ENCODE peak calls at places on chromosomes 12 and 14, in seven cellular contexts. U is stomach; N is HCT116; M is cardiac muscle cell; D is kidney; C is CD8-positive, alpha-beta T cell; A is MM.1S. Q is an unnamed sample.

GRCh38 chr14:36664322-36665193 is 2.9 kb downstream of the PAX9 start:
- DNase-seq in A (no peak), U (no peak), M (no peak), C (no peak), N (no peak), D (no peak), Q (no peak)

GRCh38 chr14:95523051-95523817 is 6.8 kb upstream of the SYNE3 start:
- DNase-seq in M (peak), N (no peak), C (peak), U (no peak), D (no peak), A (no peak), Q (no peak)

GRCh38 chr12:115088995-115089841 is 405.2 kb upstream of the TBX3 start:
- DNase-seq in M (no peak), A (no peak), C (no peak), U (no peak), N (no peak), D (no peak), Q (no peak)

GRCh38 chr14:33943484-33943883 is 7.4 kb downstream of the EGLN3 start:
- DNase-seq in N (no peak), M (no peak), A (no peak), C (no peak), U (peak), D (no peak), Q (peak)

GRCh38 chr12:122841544-122842321 is 6.5 kb downstream of the HIP1R start:
- DNase-seq in D (peak), A (no peak), N (peak), C (no peak), U (peak), M (no peak), Q (peak)

GRCh38 chr12:51326762-51327439 is 2.9 kb upstream of the BIN2 start:
- DNase-seq in N (no peak), C (no peak), U (no peak), M (peak), A (peak), D (no peak), Q (peak)

GRCh38 chr12:111251099-111251498 is 117.8 kb downstream of the PHETA1 start:
- DNase-seq in N (no peak), C (no peak), M (no peak), A (no peak), U (no peak), D (no peak), Q (no peak)

GRCh38 chr12:19440019-19440858 is 947 bp downstream of the AEBP2 start:
- DNase-seq in M (peak), U (peak), D (peak), A (peak), C (peak), N (peak), Q (peak)

GRCh38 chr14:101563654-101564443 is 2.6 kb downstream of the DIO3 start:
- DNase-seq in A (no peak), M (no peak), C (no peak), U (no peak), N (no peak), D (peak), Q (no peak)

GRCh38 chr14:77111021-77111420 is 13.0 kb downstream of the CIPC start:
- DNase-seq in N (no peak), D (no peak), M (peak), C (no peak), A (no peak), U (peak), Q (no peak)

GRCh38 chr12:12282761-12283160 is 15.9 kb upstream of the LRP6 start:
- DNase-seq in U (no peak), C (no peak), M (peak), N (no peak), A (no peak), D (no peak), Q (no peak)

GRCh38 chr12:76670776-76671175 is 93.1 kb upstream of the ZDHHC17 start:
- DNase-seq in D (no peak), U (no peak), N (no peak), M (no peak), C (no peak), A (no peak), Q (no peak)

GRCh38 chr12:67048371-67048770 is 220.8 kb upstream of the CAND1 start:
- DNase-seq in U (no peak), N (no peak), D (no peak), M (no peak), C (no peak), A (no peak), Q (no peak)

GRCh38 chr12:106446429-106447092 is 89.0 kb downstream of the POLR3B start:
- DNase-seq in A (no peak), M (no peak), U (no peak), D (no peak), N (no peak), C (no peak), Q (no peak)

GRCh38 chr12:120363274-120363855 is 5.6 kb downstream of the MSI1 start:
- DNase-seq in A (no peak), D (no peak), C (no peak), U (no peak), N (no peak), M (no peak), Q (no peak)

GRCh38 chr14:50399251-50400032 is 2.8 kb upstream of the CDKL1 start:
- DNase-seq in M (peak), D (no peak), A (no peak), U (peak), N (peak), C (no peak), Q (no peak)

GRCh38 chr12:47832263-47832933 is 12.7 kb upstream of the HDAC7 start:
- DNase-seq in C (no peak), N (no peak), M (no peak), D (no peak), U (no peak), A (no peak), Q (no peak)

GRCh38 chr12:52713960-52714886 is 10.9 kb upstream of the KRT77 start:
- DNase-seq in D (peak), A (no peak), M (no peak), C (peak), U (no peak), N (no peak), Q (no peak)

GRCh38 chr14:95497561-95498011 is 18.9 kb downstream of the SYNE3 start:
- DNase-seq in A (no peak), D (peak), M (no peak), U (no peak), N (no peak), C (no peak), Q (no peak)

GRCh38 chr14:61887628-61888027 is 125.4 kb downstream of the SNAPC1 start:
- DNase-seq in A (no peak), D (no peak), M (no peak), N (no peak), C (no peak), U (no peak), Q (no peak)

GRCh38 chr12:51869931-51870330 is 18.0 kb upstream of the ANKRD33 start:
- DNase-seq in C (no peak), U (no peak), N (no peak), M (no peak), A (no peak), D (no peak), Q (no peak)

DNA sequence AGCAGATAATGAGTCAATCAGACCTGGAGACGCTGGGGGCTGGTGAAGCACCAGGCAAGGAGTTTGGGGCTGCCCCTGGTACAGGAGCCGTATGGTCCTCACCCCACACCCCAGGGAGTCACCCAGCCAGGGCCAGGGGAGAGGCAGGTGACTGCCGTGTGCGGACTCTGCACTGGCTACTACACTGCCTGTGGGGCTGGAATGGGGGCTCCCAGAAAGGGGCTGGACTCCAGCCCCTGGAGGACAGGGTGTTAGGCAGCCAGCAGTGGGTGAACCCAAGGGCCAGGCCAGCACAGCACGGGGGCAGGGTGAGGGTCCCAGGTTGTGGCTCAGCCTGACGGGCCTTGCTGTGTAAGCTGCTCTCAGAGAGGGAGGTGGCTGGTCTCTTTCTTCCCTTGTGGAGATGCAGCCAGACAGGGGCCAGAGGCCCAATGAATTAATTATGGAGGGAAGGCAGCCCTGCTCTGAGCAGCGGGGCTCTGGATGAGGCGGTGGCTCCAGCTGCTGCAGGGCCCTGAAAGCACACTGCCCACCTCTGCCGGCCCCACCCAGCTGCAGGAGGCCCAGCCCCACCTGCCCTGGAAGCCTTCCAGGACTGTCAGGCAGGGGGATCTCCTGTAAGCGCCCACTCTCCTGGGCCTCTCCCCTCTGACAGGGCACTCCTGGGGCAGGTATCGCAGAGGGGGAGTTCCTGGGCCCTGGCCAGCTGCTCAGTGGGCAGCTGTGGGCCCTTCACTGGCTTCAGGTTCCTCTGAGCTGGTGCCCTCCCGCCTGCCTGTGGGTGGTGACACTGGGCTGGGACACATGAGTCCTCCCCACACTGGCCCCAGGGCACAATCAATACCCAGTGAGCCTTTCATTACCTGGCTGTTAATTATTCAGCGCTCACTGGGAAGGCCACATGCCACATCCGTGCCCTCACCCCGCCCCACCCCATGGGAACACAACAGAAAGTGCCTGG is 142.5 kb upstream of the C14orf180 start:
- DNase-seq in U (peak), N (no peak), C (peak), D (peak), M (no peak), A (no peak), Q (peak)
- H3K27ac ChIP-seq in U (peak), N (peak), C (no peak), D (no peak), M (no peak), A (no peak), Q (peak)

DNA sequence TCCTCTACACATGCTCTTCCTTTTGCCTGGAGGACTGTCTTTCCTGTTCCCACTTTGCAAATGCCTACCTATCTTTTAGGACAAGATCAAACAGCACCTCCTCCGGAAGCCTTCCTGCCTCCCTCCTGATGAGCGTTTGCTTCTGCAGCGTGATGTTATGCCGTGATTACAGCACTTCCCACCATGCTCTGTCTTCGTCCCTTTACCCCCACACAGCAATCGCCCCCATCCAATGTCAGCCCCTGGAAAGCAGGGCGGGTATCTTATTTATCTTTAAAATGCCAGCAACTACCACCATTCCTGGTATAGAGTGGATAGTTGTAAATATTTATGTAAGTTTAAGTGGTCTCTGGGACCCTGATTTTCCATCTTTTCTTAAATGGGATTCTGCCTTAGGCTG is 34.0 kb upstream of the SLC24A4 start:
- DNase-seq in M (no peak), A (no peak), D (no peak), N (no peak), U (no peak), C (no peak), Q (no peak)
- TF ChIP-seq CTCF in M (no peak), A (no peak), D (no peak), N (no peak), U (no peak), C (no peak), Q (no peak)

GRCh38 chr14:54116163-54116562 is 159.5 kb upstream of the BMP4 start:
- DNase-seq in U (no peak), N (no peak), M (no peak), C (no peak), D (no peak), A (no peak), Q (no peak)
- H3K27ac ChIP-seq in U (no peak), N (peak), M (no peak), C (no peak), D (no peak), A (no peak), Q (no peak)

GRCh38 chr14:88163731-88164255 is 158.9 kb downstream of the GPR65 start:
- DNase-seq in C (no peak), A (no peak), D (no peak), N (no peak), U (no peak), M (no peak), Q (no peak)

GRCh38 chr14:88168498-88169165 is 154.4 kb downstream of the KCNK10 start:
- DNase-seq in D (no peak), M (peak), C (peak), N (no peak), A (peak), U (peak), Q (no peak)

GRCh38 chr14:88168025-88168424 is 155.0 kb downstream of the KCNK10 start:
- DNase-seq in M (no peak), N (no peak), D (no peak), C (no peak), A (no peak), U (no peak), Q (no peak)

GRCh38 chr14:88166616-88167015 is 156.5 kb downstream of the KCNK10 start:
- DNase-seq in C (no peak), M (no peak), A (no peak), N (no peak), D (no peak), U (no peak), Q (no peak)

DNA sequence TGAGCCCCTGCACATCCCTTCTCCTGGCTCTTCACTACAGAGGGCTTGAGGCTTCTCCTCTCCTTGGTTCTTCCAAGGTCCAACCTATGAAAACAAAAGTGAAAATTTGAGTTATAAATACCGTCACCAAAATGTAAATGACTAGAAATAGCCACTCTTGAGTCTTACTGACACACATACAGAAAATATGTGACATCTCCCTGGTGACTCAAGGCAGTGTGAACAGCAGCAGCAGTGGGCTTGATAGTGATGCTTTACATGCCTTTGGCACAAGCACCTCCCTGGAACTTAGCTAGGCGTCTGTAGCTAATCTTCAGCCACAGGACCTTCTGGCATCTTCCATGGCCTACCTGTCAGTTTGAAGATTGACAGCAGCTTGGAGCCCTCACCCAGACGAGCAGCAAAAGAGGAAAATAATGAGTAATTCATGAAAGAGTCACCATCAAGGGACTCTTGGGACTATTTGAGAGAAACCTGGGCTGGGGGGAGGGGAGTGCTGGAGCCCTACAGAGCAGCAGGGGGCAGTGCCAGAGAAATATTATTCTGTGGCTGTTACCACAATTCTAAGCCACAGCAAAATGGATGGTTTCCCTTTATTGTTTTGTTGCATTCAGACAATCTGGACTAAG is 158.0 kb downstream of the KCNK10 start:
- DNase-seq in A (no peak), M (no peak), C (no peak), D (no peak), U (no peak), N (no peak), Q (no peak)
- TF ChIP-seq CTCF in A (no peak), M (no peak), C (no peak), D (no peak), U (no peak), N (no peak), Q (no peak)